ENCODE peak calls at places on chromosomes 5 and 9, in nine cellular contexts. R is brain microvascular endothelial cell, K is GM23338, O is cardiac fibroblast, P is epithelial cell of proximal tubule, Y is heart right ventricle, E is testis, T is NB4, D is GM12865. C is an unnamed sample.

GRCh38 chr5:157180374-157181264 is at the start of gene ITK:
- DNase-seq in R (no peak), K (no peak), O (no peak), P (no peak), Y (no peak), E (no peak), T (no peak), D (no peak), C (no peak)

GRCh38 chr9:137951597-137952490 is 74.3 kb downstream of the CACNA1B start:
- DNase-seq in R (no peak), K (no peak), O (no peak), P (no peak), Y (no peak), E (peak), T (no peak), D (no peak), C (no peak)

GRCh38 chr9:107905313-107906027 is 415.9 kb upstream of the KLF4 start:
- DNase-seq in R (no peak), K (no peak), O (peak), P (no peak), Y (peak), E (no peak), T (no peak), D (no peak), C (no peak)

GRCh38 chr5:143195496-143195895 is 208.0 kb downstream of the NR3C1 start:
- DNase-seq in R (no peak), K (no peak), O (peak), P (no peak), Y (no peak), E (no peak), T (peak), D (no peak), C (no peak)

GRCh38 chr5:36875051-36875788 is 1.3 kb upstream of the NIPBL start:
- DNase-seq in R (peak), K (peak), O (peak), P (no peak), Y (peak), E (peak), T (peak), D (peak), C (no peak)

GRCh38 chr5:177304392-177305119 is 957 bp downstream of the PRELID1 start:
- DNase-seq in R (no peak), K (no peak), O (no peak), P (no peak), Y (no peak), E (no peak), T (peak), D (peak), C (no peak)

GRCh38 chr5:58921106-58921505 is 338.2 kb downstream of the RAB3C start:
- DNase-seq in R (no peak), K (no peak), O (peak), P (peak), Y (no peak), E (no peak), T (no peak), D (no peak), C (no peak)

GRCh38 chr9:115008536-115008935 is 78.1 kb upstream of the TNFSF8 start:
- DNase-seq in R (peak), K (no peak), O (peak), P (peak), Y (no peak), E (no peak), T (peak), D (no peak), C (peak)

GRCh38 chr5:132677191-132677590 is 3.4 kb downstream of the IL4 start:
- DNase-seq in R (peak), K (peak), O (peak), P (peak), Y (no peak), E (peak), T (no peak), D (no peak), C (peak)

GRCh38 chr5:67015577-67016290 is 180.9 kb downstream of the CD180 start:
- DNase-seq in R (peak), K (no peak), O (peak), P (no peak), Y (no peak), E (no peak), T (no peak), D (no peak), C (no peak)

GRCh38 chr5:14101922-14102321 is 41.2 kb upstream of the TRIO start:
- DNase-seq in R (no peak), K (peak), O (no peak), P (no peak), Y (no peak), E (no peak), T (no peak), D (no peak), C (no peak)

GRCh38 chr9:28678097-28678496 is 1104.8 kb upstream of the C9orf72 start:
- DNase-seq in R (no peak), K (peak), O (no peak), P (no peak), Y (no peak), E (no peak), T (no peak), D (no peak), C (no peak)

GRCh38 chr5:55450050-55450765 is 84.6 kb downstream of the PLPP1 start:
- DNase-seq in R (peak), K (no peak), O (peak), P (no peak), Y (no peak), E (no peak), T (no peak), D (no peak), C (no peak)

GRCh38 chr9:130341839-130342713 is 76.5 kb downstream of the HMCN2 start:
- DNase-seq in R (no peak), K (no peak), O (no peak), P (no peak), Y (no peak), E (no peak), T (peak), D (no peak), C (no peak)

GRCh38 chr5:1648806-1649205 is 125.0 kb upstream of the LPCAT1 start:
- DNase-seq in R (no peak), K (no peak), O (peak), P (no peak), Y (no peak), E (no peak), T (no peak), D (no peak), C (no peak)

GRCh38 chr5:26009742-26010141 is 1028.6 kb downstream of the CDH9 start:
- DNase-seq in R (no peak), K (peak), O (no peak), P (no peak), Y (no peak), E (peak), T (no peak), D (no peak), C (no peak)

GRCh38 chr5:111960466-111961215 is 203.6 kb upstream of the NREP start:
- DNase-seq in R (no peak), K (no peak), O (peak), P (no peak), Y (no peak), E (no peak), T (no peak), D (no peak), C (no peak)

GRCh38 chr5:131679911-131680310 is 44.9 kb upstream of the RAPGEF6 start:
- DNase-seq in R (no peak), K (no peak), O (peak), P (peak), Y (no peak), E (no peak), T (no peak), D (no peak), C (peak)

GRCh38 chr9:115943591-115944165 is 209.9 kb upstream of the PAPPA start:
- DNase-seq in R (no peak), K (no peak), O (peak), P (no peak), Y (no peak), E (no peak), T (no peak), D (no peak), C (no peak)

GRCh38 chr9:87885484-87886189 is 3.0 kb downstream of the SPATA31E1 start:
- DNase-seq in R (no peak), K (no peak), O (no peak), P (no peak), Y (no peak), E (no peak), T (no peak), D (no peak), C (no peak)

GRCh38 chr5:3116366-3116765 is 364.9 kb upstream of the IRX2 start:
- DNase-seq in R (no peak), K (no peak), O (no peak), P (no peak), Y (no peak), E (no peak), T (no peak), D (no peak), C (no peak)
- H3K4me3 ChIP-seq in R (no peak), K (peak), O (no peak), P (no peak), Y (no peak), E (no peak), T (no peak), D (no peak), C (no peak)

GRCh38 chr9:69412741-69413150 is 87.7 kb downstream of the ENTREP1 start:
- DNase-seq in R (peak), K (peak), O (peak), P (no peak), Y (peak), E (peak), T (peak), D (no peak), C (no peak)
- TF ChIP-seq CTCF in R (peak), K (peak), O (peak), P (peak), Y (peak), E (peak), T (peak), D (peak), C (peak)

DNA sequence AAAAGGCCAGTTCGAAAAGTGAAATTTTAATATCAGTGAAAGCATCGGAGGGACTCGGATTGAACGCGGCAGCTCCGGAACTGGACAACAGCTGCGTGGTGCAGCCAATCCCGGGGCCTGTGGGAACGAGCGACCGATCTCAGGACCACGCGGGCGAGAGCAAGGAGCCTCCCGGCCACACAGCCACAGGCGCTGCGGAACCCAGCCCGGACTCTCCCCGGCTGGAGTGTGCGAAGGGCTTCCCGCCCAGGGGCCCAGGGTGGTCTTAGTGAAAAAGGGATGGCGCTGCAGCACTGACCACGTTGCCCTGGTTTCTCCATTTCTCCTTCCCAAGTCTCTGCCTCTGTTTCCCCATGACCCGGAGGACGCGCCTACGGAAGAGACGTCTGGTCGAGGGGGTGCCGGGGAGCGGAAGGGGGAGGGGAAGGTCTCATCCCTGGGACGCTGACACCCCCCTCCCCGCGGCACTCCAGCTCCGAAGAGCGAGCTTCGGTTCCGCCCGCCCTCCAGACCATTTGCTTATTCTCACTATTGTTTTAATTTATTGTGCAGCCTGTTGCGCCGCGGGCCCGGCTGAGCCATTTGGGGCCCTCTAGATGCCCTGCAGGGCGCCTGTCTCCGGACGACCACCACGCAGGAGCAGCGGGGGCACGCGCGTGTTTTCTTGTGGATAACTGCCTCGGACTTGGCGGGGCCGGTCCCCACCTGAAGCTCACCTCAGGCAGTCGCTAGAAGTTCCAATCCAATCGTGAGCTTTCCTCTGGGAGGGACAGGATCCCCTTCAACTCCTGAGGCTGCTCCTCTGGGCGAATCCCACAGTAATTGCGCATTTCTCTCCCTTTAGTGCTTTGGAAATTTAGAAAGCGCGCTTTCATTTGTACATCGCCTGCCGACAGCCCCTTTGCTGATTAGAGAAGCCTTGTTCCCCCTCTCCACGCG is 303.0 kb downstream of the PARP8 start:
- DNase-seq in R (no peak), K (peak), O (no peak), P (no peak), Y (no peak), E (no peak), T (no peak), D (no peak), C (no peak)
- H3K4me3 ChIP-seq in R (no peak), K (peak), O (no peak), P (no peak), Y (peak), E (peak), T (no peak), D (no peak), C (peak)

GRCh38 chr5:120298981-120299380 is 165.1 kb upstream of the PRR16 start:
- DNase-seq in R (no peak), K (no peak), O (no peak), P (no peak), Y (no peak), E (no peak), T (no peak), D (no peak), C (no peak)
- TF ChIP-seq CTCF in R (no peak), K (no peak), O (no peak), P (no peak), Y (no peak), E (no peak), T (no peak), D (no peak), C (no peak)

DNA sequence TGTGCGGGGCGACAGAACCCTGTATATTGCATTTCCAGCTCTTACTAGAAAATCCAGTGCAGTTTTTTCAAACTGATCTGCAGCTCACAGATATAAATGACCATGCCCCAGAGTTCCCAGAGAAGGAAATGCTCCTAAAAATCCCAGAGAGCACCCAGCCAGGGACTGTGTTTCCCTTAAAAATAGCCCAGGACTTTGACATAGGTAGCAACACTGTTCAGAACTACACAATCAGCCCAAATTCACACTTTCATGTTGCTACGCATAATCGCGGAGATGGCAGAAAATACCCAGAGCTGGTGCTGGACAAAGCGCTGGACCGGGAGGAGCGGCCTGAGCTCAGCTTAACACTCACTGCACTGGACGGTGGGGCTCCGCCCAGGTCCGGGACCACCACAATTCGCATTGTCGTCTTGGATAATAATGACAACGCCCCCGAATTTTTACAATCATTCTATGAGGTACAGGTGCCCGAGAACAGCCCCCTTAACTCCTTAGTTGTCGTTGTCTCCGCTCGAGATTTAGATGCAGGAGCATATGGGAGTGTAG is 786 bp downstream of the PCDHB5 start:
- DNase-seq in R (no peak), K (no peak), O (no peak), P (no peak), Y (no peak), E (no peak), T (no peak), D (no peak), C (no peak)
- H3K4me3 ChIP-seq in R (no peak), K (peak), O (peak), P (peak), Y (peak), E (peak), T (no peak), D (no peak), C (no peak)

GRCh38 chr5:68722357-68722756 is 371.5 kb upstream of the SLC30A5 start:
- DNase-seq in R (no peak), K (peak), O (no peak), P (no peak), Y (no peak), E (no peak), T (no peak), D (no peak), C (no peak)
- TF ChIP-seq CTCF in R (no peak), K (no peak), O (no peak), P (no peak), Y (no peak), E (no peak), T (no peak), D (no peak), C (no peak)

GRCh38 chr5:159218595-159219023 is 9.3 kb upstream of the RNF145 start:
- DNase-seq in R (no peak), K (no peak), O (peak), P (no peak), Y (no peak), E (no peak), T (no peak), D (no peak), C (no peak)
- H3K4me3 ChIP-seq in R (no peak), K (no peak), O (no peak), P (no peak), Y (no peak), E (no peak), T (no peak), D (no peak), C (no peak)

GRCh38 chr5:40367260-40367659 is 312.5 kb upstream of the PTGER4 start:
- DNase-seq in R (peak), K (no peak), O (peak), P (no peak), Y (no peak), E (no peak), T (peak), D (no peak), C (no peak)
- TF ChIP-seq CTCF in R (peak), K (peak), O (peak), P (peak), Y (peak), E (no peak), T (no peak), D (no peak), C (no peak)

DNA sequence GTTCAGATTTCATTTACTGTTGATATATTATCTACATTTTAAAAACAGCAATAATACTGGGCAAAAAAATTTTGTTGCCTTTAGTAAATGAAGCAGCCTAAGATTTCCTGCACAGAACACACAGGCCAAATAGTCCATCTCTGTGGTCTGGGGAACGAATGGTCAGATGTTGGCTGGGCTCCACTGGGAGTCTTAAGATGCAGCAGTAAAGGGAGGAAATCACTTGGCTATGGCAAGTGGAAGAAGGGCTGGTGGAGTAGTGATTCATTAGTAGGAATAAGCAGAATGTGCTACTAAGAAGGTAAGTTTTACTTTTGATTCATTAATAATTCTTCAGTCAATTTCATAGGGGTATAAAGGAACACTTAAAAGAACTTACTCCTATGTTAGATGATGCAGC is 91.1 kb upstream of the ARRDC3 start:
- DNase-seq in R (no peak), K (no peak), O (no peak), P (no peak), Y (no peak), E (no peak), T (no peak), D (no peak), C (no peak)
- H3K4me3 ChIP-seq in R (no peak), K (no peak), O (no peak), P (no peak), Y (no peak), E (no peak), T (no peak), D (no peak), C (no peak)